ENCODE peak calls at places on chromosomes 3 and 15, in six cellular contexts. B is sigmoid colon, V is H54, F is body of pancreas, Y is suprapubic skin, H is breast epithelium. Q is an unnamed sample.

GRCh38 chr3:12644297-12644937 is 19.5 kb downstream of the RAF1 start:
- DNase-seq in H (no peak), Y (no peak), B (no peak), V (no peak), F (no peak), Q (no peak)

GRCh38 chr15:60673156-60673555 is 194.2 kb upstream of the ICE2 start:
- DNase-seq in B (no peak), F (no peak), V (no peak), H (no peak), Y (no peak), Q (no peak)

GRCh38 chr3:101680466-101680865 is 3.5 kb upstream of the ZBTB11 start:
- DNase-seq in Y (no peak), H (no peak), V (no peak), B (no peak), F (no peak), Q (no peak)

GRCh38 chr3:128787256-128788253 is 61.6 kb downstream of the RAB7A start:
- DNase-seq in V (no peak), F (no peak), B (no peak), Y (no peak), H (no peak), Q (peak)

GRCh38 chr3:81829946-81830345 is 68.5 kb upstream of the GBE1 start:
- DNase-seq in H (no peak), F (no peak), B (no peak), V (no peak), Y (no peak), Q (no peak)

GRCh38 chr3:126352476-126353454 is 4.4 kb downstream of the KLF15 start:
- DNase-seq in Y (peak), V (no peak), F (peak), H (no peak), B (peak), Q (no peak)

GRCh38 chr3:48467110-48467454 is 20.5 kb downstream of the ATRIP start:
- DNase-seq in Y (no peak), V (no peak), F (no peak), H (no peak), B (peak), Q (no peak)

GRCh38 chr3:116057403-116058006 is 387.8 kb downstream of the LSAMP start:
- DNase-seq in V (no peak), H (no peak), B (no peak), F (no peak), Y (no peak), Q (no peak)

GRCh38 chr3:64667138-64667537 is 20.7 kb downstream of the ADAMTS9 start:
- DNase-seq in F (no peak), Y (no peak), H (no peak), V (no peak), B (no peak), Q (peak)

GRCh38 chr3:15319575-15319974 is 12.8 kb downstream of the SH3BP5 start:
- DNase-seq in V (no peak), F (no peak), B (peak), H (no peak), Y (peak), Q (no peak)

GRCh38 chr3:123620338-123620737 is 35.5 kb upstream of the HACD2 start:
- DNase-seq in Y (no peak), V (no peak), B (peak), H (no peak), F (no peak), Q (peak)

GRCh38 chr15:73994912-73995622 is 551 bp downstream of the PML start:
- DNase-seq in F (no peak), B (peak), H (no peak), Y (no peak), V (no peak), Q (peak)

GRCh38 chr15:93089855-93090305 is 869 bp upstream of the RGMA start:
- DNase-seq in H (no peak), F (no peak), B (peak), V (no peak), Y (no peak), Q (no peak)

GRCh38 chr3:60094392-60094947 is 1044.6 kb upstream of the CFAP20DC start:
- DNase-seq in F (no peak), H (no peak), Y (no peak), V (no peak), B (no peak), Q (no peak)

GRCh38 chr15:52730163-52730562 is 51.0 kb upstream of the ATOSA start:
- DNase-seq in V (no peak), B (no peak), Y (no peak), F (no peak), H (no peak), Q (no peak)

GRCh38 chr3:194137314-194138097 is 1.6 kb downstream of the HES1 start:
- DNase-seq in F (peak), B (peak), Y (peak), V (peak), H (peak), Q (peak)

GRCh38 chr3:78605178-78605577 is 1162.6 kb downstream of the ROBO1 start:
- DNase-seq in F (no peak), B (no peak), H (no peak), V (no peak), Y (no peak), Q (no peak)

GRCh38 chr3:71066356-71066755 is 517.2 kb downstream of the FOXP1 start:
- DNase-seq in F (peak), H (no peak), B (no peak), Y (no peak), V (no peak), Q (no peak)

GRCh38 chr15:79244876-79245275 is 37.6 kb upstream of the ANKRD34C start:
- DNase-seq in Y (no peak), H (no peak), B (no peak), V (no peak), F (no peak), Q (no peak)

GRCh38 chr3:120622870-120623718 is 27.0 kb downstream of the NDUFB4 start:
- DNase-seq in Y (no peak), H (no peak), F (no peak), V (peak), B (no peak), Q (no peak)
- TF ChIP-seq POLR2A in Y (no peak), H (no peak), F (no peak), V (no peak), B (no peak), Q (no peak)

DNA sequence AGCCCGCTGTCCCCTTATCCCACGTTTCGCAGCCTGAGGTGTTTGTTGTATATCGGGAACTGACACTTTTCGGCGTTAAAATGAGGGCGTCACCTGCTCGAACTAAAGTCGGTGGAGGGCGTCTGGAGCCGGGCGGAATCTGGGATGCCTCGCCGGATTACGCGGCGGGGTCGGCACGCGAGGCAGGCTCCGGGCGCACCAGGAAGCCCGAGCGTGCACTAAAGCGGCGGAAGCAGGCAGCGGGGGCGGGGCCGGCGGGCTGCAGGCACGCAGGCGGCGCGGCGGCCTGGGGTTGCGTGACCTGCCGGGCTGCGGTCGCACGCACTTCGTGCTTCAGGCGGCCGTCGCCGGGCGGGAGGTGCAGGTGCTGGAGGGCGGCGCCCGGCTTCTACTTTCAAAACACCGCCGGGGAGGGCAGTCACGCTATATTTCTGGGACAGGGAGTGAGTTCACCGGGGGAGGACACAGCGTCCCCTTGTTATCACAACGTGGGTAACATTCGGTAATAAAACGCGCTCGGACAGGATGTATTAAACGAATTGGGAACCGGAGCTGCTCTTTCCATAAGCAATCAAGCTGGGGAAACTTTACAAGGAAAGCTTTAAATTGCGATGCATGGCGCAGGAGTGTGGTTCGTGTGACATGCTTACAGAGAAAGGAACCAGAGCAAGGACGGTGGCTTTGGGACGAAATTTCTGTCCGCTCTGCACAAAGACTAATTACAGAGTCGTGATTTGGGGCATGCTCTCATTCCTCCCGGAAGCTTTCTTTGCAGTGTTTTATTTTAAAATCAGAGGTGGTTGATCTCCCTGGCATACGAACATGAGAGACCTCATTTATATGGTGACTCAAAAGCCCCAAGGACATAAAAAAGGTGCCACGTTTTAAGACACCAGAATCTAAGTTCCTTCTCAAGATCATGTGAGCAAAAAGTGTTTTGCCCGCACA is 9.1 kb upstream of the LEKR1 start:
- DNase-seq in B (peak), F (peak), H (peak), V (peak), Y (peak), Q (peak)
- TF ChIP-seq POLR2A in B (no peak), F (peak), H (no peak), V (peak), Y (no peak), Q (no peak)

GRCh38 chr15:56473017-56473416 is 8.1 kb upstream of the MNS1 start:
- DNase-seq in F (no peak), H (no peak), B (no peak), Y (no peak), V (no peak), Q (no peak)
- TF ChIP-seq POLR2A in F (no peak), H (no peak), B (no peak), Y (no peak), V (no peak), Q (no peak)

GRCh38 chr15:28786521-28786920 is 61.9 kb downstream of the GOLGA6L7 start:
- DNase-seq in F (no peak), B (no peak), V (no peak), H (no peak), Y (no peak), Q (no peak)
- TF ChIP-seq POLR2A in F (no peak), B (no peak), V (no peak), H (no peak), Y (no peak), Q (no peak)

DNA sequence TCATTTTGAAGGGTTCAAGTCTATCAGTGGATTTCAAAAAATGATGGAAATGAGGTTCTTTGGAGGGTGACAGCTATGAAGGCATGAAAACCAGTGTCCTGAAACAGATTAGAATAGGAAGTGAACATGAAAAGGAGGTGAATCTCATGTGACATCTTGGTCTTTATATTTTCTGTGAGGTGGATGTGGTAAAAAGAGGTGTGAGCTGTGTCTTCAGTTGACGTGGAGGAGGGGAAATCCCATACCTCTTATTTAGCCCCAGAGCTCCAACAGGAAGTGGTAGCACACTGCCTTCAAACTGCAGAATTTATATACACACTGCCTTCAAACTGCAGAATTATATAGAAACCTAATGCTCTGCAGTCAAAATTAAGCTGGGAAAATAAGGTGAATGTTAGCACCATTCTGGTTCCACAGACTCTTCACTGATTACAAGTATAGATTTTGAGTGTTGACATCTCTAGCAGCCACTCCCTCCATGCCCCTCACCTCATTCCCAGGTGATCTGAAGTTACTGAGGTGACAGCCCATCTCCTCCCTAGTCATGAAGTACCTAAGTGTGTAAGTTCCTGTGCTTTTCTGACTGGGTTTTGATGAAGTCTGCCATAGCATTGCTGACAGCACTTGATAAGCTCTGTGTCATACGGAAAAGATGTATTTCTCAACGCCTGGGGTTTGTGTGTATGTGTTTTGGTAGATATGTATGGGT is 2.6 kb downstream of the RAB8B start:
- DNase-seq in H (no peak), V (no peak), Y (no peak), F (no peak), B (no peak), Q (no peak)
- TF ChIP-seq POLR2A in H (no peak), V (no peak), Y (no peak), F (no peak), B (no peak), Q (no peak)

Q was measured in prostate gland.